ENCODE peak calls at places on chromosomes 6 and 20, in seven cellular contexts. One of them, this sample, is unnamed.
A peak's percentile ranks its signal among the peaks of the same experiment; 100 is the strongest.

GRCh38 chr20:45892049-45892816 is 1.1 kb downstream of the CTSA start:
- DNase-seq in HFFc6: peak; percentile 32
- DNase-seq in right lobe of liver: no peak
- DNase-seq in coronary artery: no peak
- DNase-seq in endodermal cell: peak; percentile 63
- DNase-seq in astrocyte of the spinal cord: no peak
- DNase-seq in GM20000: no peak
- DNase-seq in this sample: peak; percentile 63

GRCh38 chr20:2817891-2818595 is 1.9 kb downstream of the TMEM239 start:
- DNase-seq in HFFc6: no peak
- DNase-seq in right lobe of liver: no peak
- DNase-seq in coronary artery: peak; percentile 57
- DNase-seq in endodermal cell: peak; percentile 18
- DNase-seq in astrocyte of the spinal cord: no peak
- DNase-seq in GM20000: no peak
- DNase-seq in this sample: no peak

GRCh38 chr6:25685896-25686295 is 33.9 kb downstream of the SCGN start:
- DNase-seq in HFFc6: no peak
- DNase-seq in right lobe of liver: no peak
- DNase-seq in coronary artery: no peak
- DNase-seq in endodermal cell: no peak
- DNase-seq in astrocyte of the spinal cord: no peak
- DNase-seq in GM20000: no peak
- DNase-seq in this sample: no peak

GRCh38 chr20:39049684-39050554 is 87.8 kb downstream of the DHX35 start:
- DNase-seq in HFFc6: peak; percentile 23
- DNase-seq in right lobe of liver: peak; percentile 80
- DNase-seq in coronary artery: peak; percentile 81
- DNase-seq in endodermal cell: peak; percentile 96
- DNase-seq in astrocyte of the spinal cord: peak; percentile 61
- DNase-seq in GM20000: peak; percentile 86
- DNase-seq in this sample: peak; percentile 66

GRCh38 chr20:4951299-4951698 is 50.0 kb downstream of the SLC23A2 start:
- DNase-seq in HFFc6: peak; percentile 69
- DNase-seq in right lobe of liver: no peak
- DNase-seq in coronary artery: no peak
- DNase-seq in endodermal cell: no peak
- DNase-seq in astrocyte of the spinal cord: peak; percentile 88
- DNase-seq in GM20000: no peak
- DNase-seq in this sample: peak; percentile 87

GRCh38 chr6:144449911-144450690 is 165.0 kb downstream of the UTRN start:
- DNase-seq in HFFc6: no peak
- DNase-seq in right lobe of liver: no peak
- DNase-seq in coronary artery: no peak
- DNase-seq in endodermal cell: peak; percentile 48
- DNase-seq in astrocyte of the spinal cord: no peak
- DNase-seq in GM20000: no peak
- DNase-seq in this sample: no peak

GRCh38 chr6:123677897-123678296 is 41.1 kb upstream of the TRDN start:
- DNase-seq in HFFc6: no peak
- DNase-seq in right lobe of liver: no peak
- DNase-seq in coronary artery: no peak
- DNase-seq in endodermal cell: no peak
- DNase-seq in astrocyte of the spinal cord: no peak
- DNase-seq in GM20000: no peak
- DNase-seq in this sample: no peak

GRCh38 chr20:32062776-32063170 is 10.7 kb downstream of the HCK start:
- DNase-seq in HFFc6: no peak
- DNase-seq in right lobe of liver: peak; percentile 57
- DNase-seq in coronary artery: no peak
- DNase-seq in endodermal cell: no peak
- DNase-seq in astrocyte of the spinal cord: no peak
- DNase-seq in GM20000: peak; percentile 47
- DNase-seq in this sample: no peak

GRCh38 chr6:24274441-24275083 is 83.3 kb downstream of the DCDC2 start:
- DNase-seq in HFFc6: peak; percentile 1
- DNase-seq in right lobe of liver: no peak
- DNase-seq in coronary artery: no peak
- DNase-seq in endodermal cell: no peak
- DNase-seq in astrocyte of the spinal cord: peak; percentile 1
- DNase-seq in GM20000: no peak
- DNase-seq in this sample: peak; percentile 60
- TF ChIP-seq CTCF in HFFc6: peak; percentile 69
- TF ChIP-seq CTCF in right lobe of liver: peak; percentile 54
- TF ChIP-seq CTCF in coronary artery: no peak
- TF ChIP-seq CTCF in endodermal cell: peak; percentile 80
- TF ChIP-seq CTCF in astrocyte of the spinal cord: peak; percentile 61
- TF ChIP-seq CTCF in GM20000: peak; percentile 27
- TF ChIP-seq CTCF in this sample: peak; percentile 66

GRCh38 chr20:672975-673604 is 2.5 kb downstream of the SCRT2 start:
- DNase-seq in HFFc6: no peak
- DNase-seq in right lobe of liver: no peak
- DNase-seq in coronary artery: no peak
- DNase-seq in endodermal cell: peak; percentile 79
- DNase-seq in astrocyte of the spinal cord: no peak
- DNase-seq in GM20000: no peak
- DNase-seq in this sample: no peak
- TF ChIP-seq CTCF in HFFc6: peak; percentile 61
- TF ChIP-seq CTCF in right lobe of liver: no peak
- TF ChIP-seq CTCF in coronary artery: no peak
- TF ChIP-seq CTCF in endodermal cell: peak; percentile 82
- TF ChIP-seq CTCF in astrocyte of the spinal cord: peak; percentile 21
- TF ChIP-seq CTCF in GM20000: no peak
- TF ChIP-seq CTCF in this sample: peak; percentile 47

GRCh38 chr20:9617940-9618339 is 103.5 kb downstream of the LAMP5 start:
- DNase-seq in HFFc6: peak; percentile 5
- DNase-seq in right lobe of liver: no peak
- DNase-seq in coronary artery: no peak
- DNase-seq in endodermal cell: peak; percentile 67
- DNase-seq in astrocyte of the spinal cord: peak; percentile 27
- DNase-seq in GM20000: no peak
- DNase-seq in this sample: peak; percentile 62
- TF ChIP-seq CTCF in HFFc6: peak; percentile 31
- TF ChIP-seq CTCF in right lobe of liver: no peak
- TF ChIP-seq CTCF in coronary artery: no peak
- TF ChIP-seq CTCF in endodermal cell: peak; percentile 79
- TF ChIP-seq CTCF in astrocyte of the spinal cord: peak; percentile 28
- TF ChIP-seq CTCF in GM20000: peak; percentile 15
- TF ChIP-seq CTCF in this sample: peak; percentile 38

GRCh38 chr20:34060970-34061369 is 51.1 kb downstream of the EIF2S2 start:
- DNase-seq in HFFc6: no peak
- DNase-seq in right lobe of liver: no peak
- DNase-seq in coronary artery: no peak
- DNase-seq in endodermal cell: no peak
- DNase-seq in astrocyte of the spinal cord: no peak
- DNase-seq in GM20000: no peak
- DNase-seq in this sample: no peak

GRCh38 chr20:34062651-34063482 is 49.2 kb downstream of the EIF2S2 start:
- DNase-seq in HFFc6: peak; percentile 59
- DNase-seq in right lobe of liver: no peak
- DNase-seq in coronary artery: no peak
- DNase-seq in endodermal cell: no peak
- DNase-seq in astrocyte of the spinal cord: no peak
- DNase-seq in GM20000: no peak
- DNase-seq in this sample: no peak

GRCh38 chr20:34058831-34059230 is 53.2 kb downstream of the EIF2S2 start:
- DNase-seq in HFFc6: no peak
- DNase-seq in right lobe of liver: no peak
- DNase-seq in coronary artery: no peak
- DNase-seq in endodermal cell: no peak
- DNase-seq in astrocyte of the spinal cord: peak; percentile 23
- DNase-seq in GM20000: no peak
- DNase-seq in this sample: peak; percentile 40

GRCh38 chr20:34064286-34064685 is 47.8 kb downstream of the EIF2S2 start:
- DNase-seq in HFFc6: no peak
- DNase-seq in right lobe of liver: no peak
- DNase-seq in coronary artery: no peak
- DNase-seq in endodermal cell: no peak
- DNase-seq in astrocyte of the spinal cord: no peak
- DNase-seq in GM20000: no peak
- DNase-seq in this sample: no peak

GRCh38 chr20:34061695-34062094 is 50.3 kb downstream of the EIF2S2 start:
- DNase-seq in HFFc6: no peak
- DNase-seq in right lobe of liver: no peak
- DNase-seq in coronary artery: no peak
- DNase-seq in endodermal cell: no peak
- DNase-seq in astrocyte of the spinal cord: no peak
- DNase-seq in GM20000: no peak
- DNase-seq in this sample: no peak
- TF ChIP-seq CTCF in HFFc6: no peak
- TF ChIP-seq CTCF in right lobe of liver: no peak
- TF ChIP-seq CTCF in coronary artery: no peak
- TF ChIP-seq CTCF in endodermal cell: no peak
- TF ChIP-seq CTCF in astrocyte of the spinal cord: no peak
- TF ChIP-seq CTCF in GM20000: no peak
- TF ChIP-seq CTCF in this sample: no peak

GRCh38 chr20:20741067-20742045 is 28.9 kb upstream of the RALGAPA2 start:
- DNase-seq in HFFc6: no peak
- DNase-seq in right lobe of liver: no peak
- DNase-seq in coronary artery: no peak
- DNase-seq in endodermal cell: no peak
- DNase-seq in astrocyte of the spinal cord: no peak
- DNase-seq in GM20000: no peak
- DNase-seq in this sample: no peak
- TF ChIP-seq CTCF in HFFc6: no peak
- TF ChIP-seq CTCF in right lobe of liver: no peak
- TF ChIP-seq CTCF in coronary artery: no peak
- TF ChIP-seq CTCF in endodermal cell: no peak
- TF ChIP-seq CTCF in astrocyte of the spinal cord: no peak
- TF ChIP-seq CTCF in GM20000: no peak
- TF ChIP-seq CTCF in this sample: no peak

GRCh38 chr6:110250838-110251237 is 70.6 kb downstream of the CDC40 start:
- DNase-seq in HFFc6: no peak
- DNase-seq in right lobe of liver: no peak
- DNase-seq in coronary artery: no peak
- DNase-seq in endodermal cell: peak; percentile 65
- DNase-seq in astrocyte of the spinal cord: no peak
- DNase-seq in GM20000: no peak
- DNase-seq in this sample: no peak
- TF ChIP-seq CTCF in HFFc6: no peak
- TF ChIP-seq CTCF in right lobe of liver: no peak
- TF ChIP-seq CTCF in coronary artery: no peak
- TF ChIP-seq CTCF in endodermal cell: peak; percentile 55
- TF ChIP-seq CTCF in astrocyte of the spinal cord: no peak
- TF ChIP-seq CTCF in GM20000: no peak
- TF ChIP-seq CTCF in this sample: no peak

DNA sequence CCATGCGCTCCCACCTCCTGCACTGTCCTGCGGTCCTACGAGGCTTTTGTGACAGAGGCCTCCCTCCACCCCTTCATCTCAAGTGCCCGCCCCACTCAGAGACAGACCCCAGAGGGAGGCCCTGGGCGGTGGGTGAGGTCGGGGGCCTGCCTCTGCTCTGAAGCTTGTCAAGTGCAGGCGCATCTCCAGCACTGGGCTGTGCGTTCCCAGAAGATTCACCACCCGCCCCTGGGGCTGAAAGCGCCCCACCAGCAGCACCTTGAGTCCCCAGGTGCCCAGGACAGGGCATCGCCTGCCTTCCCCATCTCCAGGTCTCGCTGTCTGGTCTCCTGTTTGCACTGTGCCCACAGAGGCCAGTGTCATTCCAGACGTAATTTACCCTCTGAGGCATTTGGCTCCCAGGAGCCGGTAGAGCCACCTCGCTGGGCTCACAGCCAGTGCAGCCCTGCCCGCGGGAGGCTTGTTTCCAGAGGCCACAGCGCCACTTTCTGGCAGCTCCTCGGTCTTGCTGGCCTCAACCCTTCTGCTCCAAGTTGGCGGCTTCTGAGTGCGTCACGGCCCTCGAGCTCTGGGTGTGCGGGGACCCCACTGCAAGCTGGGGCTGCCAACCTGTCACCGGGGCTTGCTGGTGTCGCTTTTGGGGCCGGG is 191.1 kb downstream of the TAF4 start:
- DNase-seq in HFFc6: no peak
- DNase-seq in right lobe of liver: no peak
- DNase-seq in coronary artery: no peak
- DNase-seq in endodermal cell: peak; percentile 91
- DNase-seq in astrocyte of the spinal cord: peak; percentile 14
- DNase-seq in GM20000: no peak
- DNase-seq in this sample: peak; percentile 45
- TF ChIP-seq CTCF in HFFc6: no peak
- TF ChIP-seq CTCF in right lobe of liver: no peak
- TF ChIP-seq CTCF in coronary artery: no peak
- TF ChIP-seq CTCF in endodermal cell: peak; percentile 67
- TF ChIP-seq CTCF in astrocyte of the spinal cord: peak; percentile 37
- TF ChIP-seq CTCF in GM20000: no peak
- TF ChIP-seq CTCF in this sample: peak; percentile 47

GRCh38 chr6:163816441-163816840 is 401.9 kb downstream of the QKI start:
- DNase-seq in HFFc6: no peak
- DNase-seq in right lobe of liver: no peak
- DNase-seq in coronary artery: no peak
- DNase-seq in endodermal cell: no peak
- DNase-seq in astrocyte of the spinal cord: no peak
- DNase-seq in GM20000: no peak
- DNase-seq in this sample: no peak
- TF ChIP-seq CTCF in HFFc6: no peak
- TF ChIP-seq CTCF in right lobe of liver: no peak
- TF ChIP-seq CTCF in coronary artery: no peak
- TF ChIP-seq CTCF in endodermal cell: no peak
- TF ChIP-seq CTCF in astrocyte of the spinal cord: no peak
- TF ChIP-seq CTCF in GM20000: no peak
- TF ChIP-seq CTCF in this sample: no peak

DNA sequence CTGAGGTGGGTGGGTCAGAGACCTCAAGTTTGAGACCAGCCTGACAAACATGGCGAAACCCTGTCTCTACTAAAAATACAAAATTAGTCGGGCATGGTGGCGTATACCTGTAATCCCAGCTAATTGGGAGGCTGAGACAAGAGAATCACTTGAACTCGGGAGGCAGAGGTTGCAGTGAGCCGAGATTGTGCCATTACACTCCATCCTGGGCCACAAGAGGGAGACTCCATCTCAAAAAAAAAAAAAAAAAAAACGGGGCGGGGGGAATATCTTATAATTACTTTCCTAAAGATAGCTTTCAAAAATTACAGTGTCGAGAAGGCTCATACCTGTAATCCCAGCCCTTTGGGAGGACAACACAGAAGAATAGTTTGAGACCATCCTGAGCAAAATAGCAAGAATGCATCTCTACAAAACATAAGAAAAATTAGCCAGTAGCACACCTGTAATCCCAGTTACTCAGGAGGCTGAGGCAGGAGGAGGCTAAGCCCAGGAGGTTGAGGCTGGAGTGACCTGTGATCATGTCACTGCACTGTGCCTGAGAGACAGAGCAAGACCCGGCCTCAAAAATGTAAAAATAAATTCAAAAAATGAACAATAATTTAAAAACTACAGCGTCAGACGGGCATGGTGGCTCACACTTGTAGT is 25.8 kb downstream of the CBFA2T2 start:
- DNase-seq in HFFc6: no peak
- DNase-seq in right lobe of liver: no peak
- DNase-seq in coronary artery: no peak
- DNase-seq in endodermal cell: no peak
- DNase-seq in astrocyte of the spinal cord: no peak
- DNase-seq in GM20000: no peak
- DNase-seq in this sample: no peak
- TF ChIP-seq CTCF in HFFc6: peak; percentile 69
- TF ChIP-seq CTCF in right lobe of liver: peak; percentile 27
- TF ChIP-seq CTCF in coronary artery: no peak
- TF ChIP-seq CTCF in endodermal cell: peak; percentile 72
- TF ChIP-seq CTCF in astrocyte of the spinal cord: peak; percentile 35
- TF ChIP-seq CTCF in GM20000: no peak
- TF ChIP-seq CTCF in this sample: peak; percentile 55